ENCODE peak calls at places on chromosomes 16 and 17, in seven cellular contexts. V, N, O, Q, U, H and B are unnamed samples.

GRCh38 chr16:50613281-50613991 is 65.2 kb downstream of the NKD1 start:
- DNase-seq in V (no peak), N (no peak), O (no peak), Q (no peak), U (no peak), H (no peak), B (no peak)

GRCh38 chr17:29045734-29046133 is 2.8 kb downstream of the PIPOX start:
- DNase-seq in V (no peak), N (no peak), O (no peak), Q (no peak), U (no peak), H (no peak), B (no peak)

GRCh38 chr17:50128441-50129302 is 1.3 kb downstream of the SAMD14 start:
- DNase-seq in V (no peak), N (peak), O (no peak), Q (no peak), U (peak), H (peak), B (no peak)

GRCh38 chr16:11128211-11129123 is 127.5 kb downstream of the SOCS1 start:
- DNase-seq in V (peak), N (peak), O (no peak), Q (no peak), U (no peak), H (peak), B (no peak)

GRCh38 chr17:19302791-19303233 is 59.7 kb downstream of the B9D1 start:
- DNase-seq in V (no peak), N (no peak), O (no peak), Q (no peak), U (no peak), H (no peak), B (no peak)

GRCh38 chr16:68383858-68384257 is 64.5 kb downstream of the SMPD3 start:
- DNase-seq in V (no peak), N (no peak), O (no peak), Q (no peak), U (no peak), H (no peak), B (no peak)

GRCh38 chr16:86517652-86518258 is 7.4 kb downstream of the FOXF1 start:
- DNase-seq in V (no peak), N (peak), O (peak), Q (no peak), U (peak), H (peak), B (peak)

GRCh38 chr17:64998436-64999190 is 57.9 kb downstream of the GNA13 start:
- DNase-seq in V (no peak), N (no peak), O (no peak), Q (no peak), U (no peak), H (no peak), B (no peak)

GRCh38 chr16:53068423-53068833 is 13.6 kb downstream of the CHD9 start:
- DNase-seq in V (no peak), N (no peak), O (no peak), Q (no peak), U (no peak), H (no peak), B (no peak)

DNA sequence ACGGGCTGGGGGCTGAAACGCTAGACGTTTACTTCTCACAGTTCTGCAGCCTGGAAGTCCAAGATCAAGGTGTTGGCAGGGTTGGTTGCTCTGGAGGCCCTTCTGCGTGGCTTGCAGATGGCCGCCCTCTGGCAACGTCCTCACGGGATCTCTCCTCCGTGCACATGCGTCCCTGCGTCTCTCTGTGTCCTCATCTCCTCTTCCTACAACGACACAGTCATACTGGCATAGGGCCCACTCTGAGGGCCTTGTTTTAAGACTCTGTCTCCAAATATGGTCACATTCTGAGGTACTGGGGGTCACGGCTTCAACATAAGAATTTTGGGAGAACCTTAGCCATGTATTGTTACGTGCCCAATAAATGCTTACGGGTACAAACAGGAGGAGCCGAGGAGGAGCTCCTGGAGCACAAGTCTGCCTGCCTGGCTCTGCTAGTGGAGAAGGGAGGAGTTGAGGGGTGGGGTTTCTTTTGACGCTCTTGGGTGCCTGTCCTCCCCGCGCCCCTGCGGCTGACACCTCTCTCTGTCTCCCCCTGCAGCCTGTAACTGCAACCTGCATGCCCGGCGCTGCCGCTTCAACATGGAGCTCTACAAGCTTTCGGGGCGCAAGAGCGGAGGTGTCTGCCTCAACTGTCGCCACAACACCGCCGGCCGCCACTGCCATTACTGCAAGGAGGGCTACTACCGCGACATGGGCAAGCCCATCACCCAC is 141.1 kb downstream of the NTN1 start:
- DNase-seq in V (no peak), N (no peak), O (no peak), Q (no peak), U (no peak), H (no peak), B (no peak)
- TF ChIP-seq CTCF in V (no peak), N (no peak), O (peak), Q (no peak), U (no peak), H (no peak), B (no peak)

GRCh38 chr17:56972111-56972730 is 5.7 kb upstream of the SCPEP1 start:
- DNase-seq in V (no peak), N (no peak), O (no peak), Q (no peak), U (no peak), H (no peak), B (no peak)

GRCh38 chr17:56960596-56961538 is at the start of gene COIL:
- DNase-seq in V (peak), N (peak), O (peak), Q (peak), U (peak), H (peak), B (peak)

GRCh38 chr17:56970974-56971373 is 7.0 kb upstream of the SCPEP1 start:
- DNase-seq in V (no peak), N (no peak), O (no peak), Q (no peak), U (no peak), H (no peak), B (no peak)

GRCh38 chr17:56966277-56966676 is 5.4 kb upstream of the COIL start:
- DNase-seq in V (no peak), N (no peak), O (no peak), Q (no peak), U (no peak), H (no peak), B (no peak)
- TF ChIP-seq CTCF in V (no peak), N (no peak), O (no peak), Q (no peak), U (no peak), H (no peak), B (no peak)

GRCh38 chr17:75205037-75205792 is at the start of gene NUP85:
- DNase-seq in V (peak), N (peak), O (peak), Q (peak), U (peak), H (peak), B (peak)
- TF ChIP-seq CTCF in V (no peak), N (no peak), O (no peak), Q (no peak), U (no peak), H (no peak), B (no peak)

DNA sequence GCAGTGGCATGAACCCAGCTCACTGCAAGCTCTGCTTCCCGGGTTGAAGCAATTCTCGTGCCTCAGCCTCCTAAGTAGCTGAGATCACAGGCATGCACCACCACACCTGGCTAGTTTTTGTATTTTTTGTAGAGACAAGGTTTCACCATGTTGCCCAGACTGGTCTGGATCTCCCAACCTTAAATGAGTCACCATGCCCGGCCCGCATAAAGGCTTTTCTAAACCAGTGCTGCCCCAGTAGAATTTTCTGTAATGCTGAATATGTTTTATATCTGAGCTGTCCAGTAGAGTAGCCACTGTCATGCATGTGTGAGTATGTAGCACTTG is 36.9 kb upstream of the WSB1 start:
- DNase-seq in V (no peak), N (no peak), O (no peak), Q (no peak), U (no peak), H (no peak), B (no peak)
- TF ChIP-seq CTCF in V (no peak), N (no peak), O (no peak), Q (no peak), U (no peak), H (no peak), B (no peak)

GRCh38 chr17:60745544-60745943 is 67.9 kb downstream of the BCAS3 start:
- DNase-seq in V (no peak), N (peak), O (no peak), Q (no peak), U (no peak), H (no peak), B (no peak)
- TF ChIP-seq CTCF in V (no peak), N (no peak), O (no peak), Q (no peak), U (peak), H (no peak), B (peak)

GRCh38 chr17:47739150-47739549 is 6.1 kb downstream of the TBX21 start:
- DNase-seq in V (no peak), N (no peak), O (no peak), Q (no peak), U (no peak), H (no peak), B (no peak)

GRCh38 chr17:47735139-47735464 is 2.1 kb downstream of the TBX21 start:
- DNase-seq in V (no peak), N (no peak), O (no peak), Q (no peak), U (no peak), H (no peak), B (no peak)

GRCh38 chr17:47738178-47738577 is 5.1 kb downstream of the TBX21 start:
- DNase-seq in V (no peak), N (no peak), O (no peak), Q (no peak), U (no peak), H (no peak), B (no peak)

GRCh38 chr17:47735536-47736011 is 2.5 kb downstream of the TBX21 start:
- DNase-seq in V (no peak), N (no peak), O (no peak), Q (no peak), U (no peak), H (no peak), B (no peak)

DNA sequence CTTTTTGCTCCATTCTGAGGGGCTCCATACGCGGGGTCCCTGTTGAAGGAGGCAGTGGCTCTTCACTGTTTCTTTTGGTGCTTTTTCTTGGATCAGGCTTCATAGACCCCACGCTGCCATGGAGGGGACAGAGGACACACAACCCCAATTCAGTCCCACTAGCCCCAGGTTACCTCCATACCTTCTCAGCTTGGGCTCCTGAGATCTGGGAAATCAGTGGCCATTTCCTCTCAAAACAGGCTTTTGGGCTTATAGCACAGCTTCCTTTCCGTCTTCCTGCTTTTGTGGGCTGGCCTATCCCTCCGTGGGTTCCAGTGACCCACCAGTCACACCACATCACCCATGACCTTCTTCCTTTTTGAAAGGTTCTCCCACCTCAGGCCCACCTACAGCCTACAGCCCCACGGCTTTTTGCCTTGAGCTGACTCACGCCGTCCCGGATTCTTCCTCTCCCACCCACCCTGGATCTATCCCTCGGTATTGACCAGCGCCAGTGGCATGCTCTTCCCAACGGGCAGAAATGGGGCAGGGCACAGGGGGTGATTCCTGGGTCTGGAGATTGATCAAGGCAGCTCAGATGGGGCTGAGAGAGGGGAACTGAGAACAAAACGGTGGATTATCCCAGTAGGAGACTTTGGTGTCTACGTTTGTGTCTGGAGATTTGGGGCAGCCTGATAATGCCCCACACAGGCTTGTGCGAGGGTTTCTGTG is 3.6 kb downstream of the TBX21 start:
- DNase-seq in V (no peak), N (no peak), O (no peak), Q (no peak), U (no peak), H (no peak), B (no peak)
- TF ChIP-seq CTCF in V (no peak), N (no peak), O (no peak), Q (no peak), U (no peak), H (no peak), B (no peak)

GRCh38 chr16:84340305-84341040 is 27.9 kb upstream of the ATP2C2 start:
- DNase-seq in V (no peak), N (peak), O (no peak), Q (no peak), U (peak), H (no peak), B (no peak)
- TF ChIP-seq CTCF in V (no peak), N (no peak), O (no peak), Q (no peak), U (no peak), H (no peak), B (no peak)